ENCODE peak calls at places on chromosomes 7 and 10, in four cellular contexts. H is GM23338, Q is progenitor cell of endocrine pancreas, T is left ventricle myocardium inferior. C is an unnamed sample.

GRCh38 chr10:106929291-106929925 is 235.1 kb downstream of the SORCS1 start:
- DNase-seq in Q (no peak), H (peak; percentile 16), T (no peak), C (no peak)

GRCh38 chr10:48431871-48432270 is 125.4 kb downstream of the MAPK8 start:
- DNase-seq in H (no peak), T (no peak), Q (no peak), C (no peak)

GRCh38 chr10:35592421-35592820 is 12.7 kb upstream of the GJD4 start:
- DNase-seq in T (no peak), Q (no peak), H (no peak), C (no peak)

GRCh38 chr7:43502941-43503340 is 80.0 kb upstream of the STK17A start:
- DNase-seq in H (no peak), T (no peak), Q (no peak), C (no peak)

GRCh38 chr10:51879238-51879637 is 179.8 kb upstream of the CSTF2T start:
- DNase-seq in H (no peak), T (no peak), Q (no peak), C (no peak)

GRCh38 chr10:97763947-97764346 is 7.9 kb downstream of the SFRP5 start:
- DNase-seq in Q (no peak), T (no peak), H (no peak), C (no peak)

GRCh38 chr7:68245688-68246087 is 1249.1 kb downstream of the TYW1 start:
- DNase-seq in T (no peak), H (peak; percentile 8), Q (no peak), C (no peak)

GRCh38 chr7:82348251-82348650 is 95.3 kb downstream of the CACNA2D1 start:
- DNase-seq in Q (no peak), H (no peak), T (no peak), C (no peak)

GRCh38 chr10:73039635-73040034 is 57.0 kb downstream of the P4HA1 start:
- DNase-seq in H (no peak), Q (no peak), T (no peak), C (no peak)

GRCh38 chr10:12299222-12299973 is 49.9 kb upstream of the CAMK1D start:
- DNase-seq in H (no peak), Q (no peak), T (no peak), C (no peak)

GRCh38 chr10:123583639-123584418 is 82.3 kb upstream of the GPR26 start:
- DNase-seq in T (peak; percentile 66), Q (peak; percentile 74), H (peak; percentile 97), C (peak; percentile 92)

GRCh38 chr10:5570979-5571810 is 46.4 kb downstream of the CALML3 start:
- DNase-seq in H (no peak), T (peak; percentile 19), Q (no peak), C (no peak)

GRCh38 chr10:43310872-43311271 is 44.0 kb upstream of the RASGEF1A start:
- DNase-seq in H (no peak), Q (no peak), T (no peak), C (no peak)

GRCh38 chr10:6222755-6223154 is 20.0 kb downstream of the PFKFB3 start:
- DNase-seq in Q (no peak), T (no peak), H (no peak), C (no peak)

GRCh38 chr10:128274938-128275337 is 148.7 kb upstream of the MKI67 start:
- DNase-seq in H (no peak), Q (no peak), T (no peak), C (no peak)

GRCh38 chr10:12531305-12531738 is 182.0 kb downstream of the CAMK1D start:
- DNase-seq in Q (no peak), T (peak; percentile 65), H (no peak), C (no peak)

GRCh38 chr7:149733131-149733531 is 40.3 kb downstream of the ZNF467 start:
- DNase-seq in T (no peak), Q (no peak), H (no peak), C (peak; percentile 13)

GRCh38 chr7:44375236-44375699 is 49.9 kb upstream of the CAMK2B start:
- DNase-seq in H (peak; percentile 76), Q (no peak), T (no peak), C (no peak)

GRCh38 chr10:12214763-12215218 is 18.8 kb downstream of the CDC123 start:
- DNase-seq in H (peak; percentile 73), Q (no peak), T (no peak), C (no peak)

GRCh38 chr10:14072541-14072940 is 258.2 kb downstream of the FRMD4A start:
- DNase-seq in Q (no peak), H (no peak), T (no peak), C (no peak)

GRCh38 chr10:44651834-44652233 is 259.3 kb upstream of the TMEM72 start:
- DNase-seq in T (peak; percentile 42), H (no peak), Q (no peak), C (no peak)

GRCh38 chr10:63554666-63555065 is 33.5 kb downstream of the REEP3 start:
- DNase-seq in H (no peak), T (no peak), Q (no peak), C (no peak)

GRCh38 chr7:128852537-128853254 is 10.0 kb upstream of the ATP6V1F start:
- DNase-seq in T (no peak), Q (no peak), H (no peak), C (no peak)

GRCh38 chr10:5818894-5819293 is 5.7 kb upstream of the GDI2 start:
- DNase-seq in T (no peak), H (no peak), Q (no peak), C (no peak)

GRCh38 chr7:77288676-77289320 is 89.2 kb upstream of the FGL2 start:
- DNase-seq in T (no peak), H (no peak), Q (no peak), C (no peak)

GRCh38 chr10:4294996-4295792 is 510.2 kb upstream of the KLF6 start:
- DNase-seq in T (no peak), H (no peak), Q (no peak), C (no peak)

GRCh38 chr7:111919690-111920179 is 286.5 kb downstream of the DOCK4 start:
- DNase-seq in Q (no peak), H (no peak), T (no peak), C (no peak)

GRCh38 chr7:84194484-84195260 is at the start of gene SEMA3A:
- DNase-seq in T (no peak), H (peak; percentile 59), Q (no peak), C (peak; percentile 20)

GRCh38 chr10:90352288-90352687 is 505.6 kb downstream of the HTR7 start:
- DNase-seq in Q (no peak), T (no peak), H (peak; percentile 20), C (no peak)

GRCh38 chr10:71471031-71471430 is 74.3 kb downstream of the CDH23 start:
- DNase-seq in Q (no peak), T (no peak), H (no peak), C (no peak)

GRCh38 chr7:114799522-114800133 is 122.3 kb upstream of the MDFIC start:
- DNase-seq in Q (no peak), T (no peak), H (no peak), C (no peak)

GRCh38 chr7:37848297-37848696 is at the start of gene NME8:
- DNase-seq in H (no peak), T (no peak), Q (no peak), C (no peak)

GRCh38 chr7:37853468-37853867 is 5.1 kb downstream of the NME8 start:
- DNase-seq in T (no peak), Q (no peak), H (peak; percentile 18), C (peak; percentile 30)
- TF ChIP-seq CTCF in T (peak; percentile 39), Q (peak; percentile 61), H (peak; percentile 55), C (peak; percentile 49)

GRCh38 chr7:151741585-151741984 is 135.3 kb downstream of the PRKAG2 start:
- DNase-seq in Q (no peak), H (no peak), T (no peak), C (no peak)
- TF ChIP-seq CTCF in Q (no peak), H (no peak), T (no peak), C (no peak)

GRCh38 chr7:4683884-4684565 is 1.9 kb downstream of the FOXK1 start:
- DNase-seq in Q (no peak), H (no peak), T (peak; percentile 68), C (no peak)
- TF ChIP-seq CTCF in Q (peak; percentile 46), H (peak; percentile 24), T (peak; percentile 19), C (no peak)

GRCh38 chr7:93447509-93447908 is 127.0 kb downstream of the CALCR start:
- DNase-seq in H (no peak), Q (no peak), T (no peak), C (no peak)

GRCh38 chr7:93442478-93443224 is 131.9 kb downstream of the CALCR start:
- DNase-seq in H (peak; percentile 86), T (no peak), Q (peak; percentile 16), C (peak; percentile 52)
- TF ChIP-seq CTCF in H (peak; percentile 94), T (peak; percentile 40), Q (peak; percentile 69), C (peak; percentile 90)

GRCh38 chr7:138460176-138460648 is at the start of gene TRIM24:
- DNase-seq in Q (no peak), H (no peak), T (peak; percentile 97), C (no peak)

GRCh38 chr7:138459300-138460175 is 521 bp upstream of the TRIM24 start:
- DNase-seq in H (peak; percentile 99), Q (peak; percentile 94), T (peak; percentile 98), C (peak; percentile 99)

GRCh38 chr7:138458576-138459234 is 1.4 kb upstream of the TRIM24 start:
- DNase-seq in Q (no peak), T (no peak), H (peak; percentile 97), C (no peak)

GRCh38 chr7:138465046-138465445 is 5.0 kb downstream of the TRIM24 start:
- DNase-seq in Q (no peak), H (no peak), T (no peak), C (no peak)

DNA sequence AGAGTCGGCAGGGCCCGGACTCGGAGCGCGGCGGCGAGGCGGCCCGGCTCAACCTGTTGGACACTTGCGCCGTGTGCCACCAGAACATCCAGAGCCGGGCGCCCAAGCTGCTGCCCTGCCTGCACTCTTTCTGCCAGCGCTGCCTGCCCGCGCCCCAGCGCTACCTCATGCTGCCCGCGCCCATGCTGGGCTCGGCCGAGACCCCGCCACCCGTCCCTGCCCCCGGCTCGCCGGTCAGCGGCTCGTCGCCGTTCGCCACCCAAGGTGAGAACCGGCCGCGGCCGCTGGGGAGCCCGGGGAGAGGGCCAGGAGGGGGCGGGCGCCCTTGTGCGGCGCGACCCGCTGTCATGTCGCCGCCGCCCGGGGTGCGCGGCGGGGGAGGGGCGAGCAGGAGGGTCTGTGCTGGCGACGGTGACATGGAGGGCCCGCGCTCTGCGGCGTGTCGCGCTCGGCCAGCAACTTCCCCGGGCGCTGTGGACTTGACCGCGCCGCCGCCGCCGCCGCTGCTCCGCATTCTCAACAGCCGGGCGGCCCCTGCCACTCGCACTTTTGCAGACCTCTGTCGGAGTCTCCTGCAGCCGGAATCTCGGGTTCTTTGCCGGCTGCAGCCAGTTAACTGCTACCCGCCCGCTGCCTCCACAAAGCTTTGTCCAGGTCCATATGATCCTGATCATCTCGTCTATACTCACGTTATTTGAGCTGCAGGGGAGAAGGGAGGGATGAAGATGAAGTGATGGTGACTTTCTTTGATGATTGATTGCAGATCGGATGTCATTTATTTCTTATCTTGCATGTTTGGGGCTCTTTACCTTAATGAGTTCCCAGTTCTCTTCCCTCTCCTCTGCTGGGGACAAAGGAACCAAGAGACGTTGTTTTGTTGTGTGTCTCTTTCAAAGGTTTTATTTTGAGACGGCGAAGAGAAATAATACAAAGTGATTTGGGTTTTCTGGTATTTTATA is 869 bp downstream of the TRIM24 start:
- DNase-seq in T (peak; percentile 54), H (peak; percentile 50), Q (peak; percentile 61), C (peak; percentile 85)
- TF ChIP-seq CTCF in T (peak; percentile 25), H (no peak), Q (peak; percentile 23), C (no peak)

GRCh38 chr7:107321611-107322010 is 148.2 kb upstream of the GPR22 start:
- DNase-seq in Q (no peak), H (no peak), T (no peak), C (no peak)
- TF ChIP-seq CTCF in Q (no peak), H (no peak), T (no peak), C (no peak)